ENCODE peak calls at places on chromosomes 11 and 22, in five cellular contexts. One of them, this sample, is unnamed.

GRCh38 chr11:102293873-102294601 is 23.2 kb upstream of the BIRC3 start:
- DNase-seq in PC-3: peak; percentile 80
- DNase-seq in thoracic aorta: no peak
- DNase-seq in A549: peak; percentile 71
- DNase-seq in uterus: no peak
- DNase-seq in this sample: peak; percentile 68

GRCh38 chr22:27726726-27727449 is 74.7 kb downstream of the MN1 start:
- DNase-seq in PC-3: peak; percentile 44
- DNase-seq in thoracic aorta: no peak
- DNase-seq in A549: peak; percentile 77
- DNase-seq in uterus: peak; percentile 53
- DNase-seq in this sample: peak; percentile 88

GRCh38 chr11:78253797-78254196 is 65.1 kb downstream of the USP35 start:
- DNase-seq in PC-3: peak; percentile 63
- DNase-seq in thoracic aorta: no peak
- DNase-seq in A549: no peak
- DNase-seq in uterus: no peak
- DNase-seq in this sample: no peak

GRCh38 chr22:20494978-20495860 is at the start of gene KLHL22:
- DNase-seq in PC-3: peak; percentile 30
- DNase-seq in thoracic aorta: no peak
- DNase-seq in A549: no peak
- DNase-seq in uterus: no peak
- DNase-seq in this sample: peak; percentile 45

GRCh38 chr11:126992804-126993111 is 7.8 kb downstream of the KIRREL3 start:
- DNase-seq in PC-3: peak; percentile 17
- DNase-seq in thoracic aorta: no peak
- DNase-seq in A549: peak; percentile 29
- DNase-seq in uterus: no peak
- DNase-seq in this sample: no peak

GRCh38 chr22:23847310-23847920 is 8.6 kb upstream of the DERL3 start:
- DNase-seq in PC-3: no peak
- DNase-seq in thoracic aorta: no peak
- DNase-seq in A549: no peak
- DNase-seq in uterus: no peak
- DNase-seq in this sample: no peak

GRCh38 chr11:118152552-118153471 is at the start of gene SCN4B:
- DNase-seq in PC-3: peak; percentile 62
- DNase-seq in thoracic aorta: no peak
- DNase-seq in A549: peak; percentile 18
- DNase-seq in uterus: peak; percentile 63
- DNase-seq in this sample: peak; percentile 85

GRCh38 chr22:44455151-44455962 is 42.7 kb downstream of the RTL6 start:
- DNase-seq in PC-3: peak; percentile 42
- DNase-seq in thoracic aorta: no peak
- DNase-seq in A549: no peak
- DNase-seq in uterus: no peak
- DNase-seq in this sample: no peak

GRCh38 chr22:47612136-47612910 is 849.9 kb downstream of the TBC1D22A start:
- DNase-seq in PC-3: no peak
- DNase-seq in thoracic aorta: no peak
- DNase-seq in A549: no peak
- DNase-seq in uterus: no peak
- DNase-seq in this sample: no peak

GRCh38 chr11:106217456-106217855 is 140.0 kb downstream of the AASDHPPT start:
- DNase-seq in PC-3: no peak
- DNase-seq in thoracic aorta: no peak
- DNase-seq in A549: no peak
- DNase-seq in uterus: no peak
- DNase-seq in this sample: no peak

GRCh38 chr22:43826142-43827093 is 14.3 kb upstream of the EFCAB6 start:
- DNase-seq in PC-3: peak; percentile 62
- DNase-seq in thoracic aorta: no peak
- DNase-seq in A549: peak; percentile 46
- DNase-seq in uterus: no peak
- DNase-seq in this sample: peak; percentile 52

GRCh38 chr11:8030526-8031247 is 43.5 kb downstream of the EIF3F start:
- DNase-seq in PC-3: no peak
- DNase-seq in thoracic aorta: no peak
- DNase-seq in A549: no peak
- DNase-seq in uterus: no peak
- DNase-seq in this sample: no peak

GRCh38 chr22:43199541-43199940 is 12.6 kb upstream of the TTLL12 start:
- DNase-seq in PC-3: no peak
- DNase-seq in thoracic aorta: no peak
- DNase-seq in A549: no peak
- DNase-seq in uterus: no peak
- DNase-seq in this sample: no peak

GRCh38 chr11:69832561-69833413 is 13.6 kb upstream of the FGF3 start:
- DNase-seq in PC-3: no peak
- DNase-seq in thoracic aorta: no peak
- DNase-seq in A549: no peak
- DNase-seq in uterus: no peak
- DNase-seq in this sample: no peak

GRCh38 chr11:60498853-60499252 is 6.3 kb downstream of the MS4A12 start:
- DNase-seq in PC-3: no peak
- DNase-seq in thoracic aorta: no peak
- DNase-seq in A549: no peak
- DNase-seq in uterus: no peak
- DNase-seq in this sample: no peak

GRCh38 chr22:27483095-27483798 is 318.3 kb downstream of the MN1 start:
- DNase-seq in PC-3: peak; percentile 49
- DNase-seq in thoracic aorta: no peak
- DNase-seq in A549: no peak
- DNase-seq in uterus: no peak
- DNase-seq in this sample: peak; percentile 18

GRCh38 chr22:28956506-28956905 is 73.1 kb downstream of the ZNRF3 start:
- DNase-seq in PC-3: no peak
- DNase-seq in thoracic aorta: no peak
- DNase-seq in A549: no peak
- DNase-seq in uterus: no peak
- DNase-seq in this sample: no peak

GRCh38 chr11:91407842-91408241 is 816.8 kb upstream of the FAT3 start:
- DNase-seq in PC-3: no peak
- DNase-seq in thoracic aorta: no peak
- DNase-seq in A549: no peak
- DNase-seq in uterus: no peak
- DNase-seq in this sample: no peak

GRCh38 chr11:91406009-91406408 is 818.6 kb upstream of the FAT3 start:
- DNase-seq in PC-3: no peak
- DNase-seq in thoracic aorta: no peak
- DNase-seq in A549: no peak
- DNase-seq in uterus: no peak
- DNase-seq in this sample: no peak

DNA sequence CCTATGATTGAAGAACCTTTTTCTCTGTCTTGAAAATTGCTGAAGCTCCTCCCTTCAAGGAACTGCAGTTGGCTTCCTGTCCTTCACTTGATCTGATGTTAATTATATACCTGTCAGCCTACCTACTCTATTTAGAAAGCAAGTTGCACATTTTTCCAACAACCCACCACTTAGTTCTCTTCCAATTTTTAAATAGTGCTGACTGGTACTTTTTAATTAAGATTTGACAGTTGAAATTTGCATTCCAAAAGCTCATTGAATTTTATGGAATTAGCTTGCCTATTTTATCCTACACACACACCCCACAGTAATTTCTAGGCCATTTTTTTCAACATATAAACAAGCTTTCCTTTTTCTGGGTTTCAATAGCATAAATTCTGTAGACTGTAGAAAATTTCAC is 820.3 kb upstream of the FAT3 start:
- DNase-seq in PC-3: no peak
- DNase-seq in thoracic aorta: no peak
- DNase-seq in A549: no peak
- DNase-seq in uterus: no peak
- DNase-seq in this sample: no peak
- H3K4me1 ChIP-seq in PC-3: no peaks in the 10 kb centered on the region
- H3K4me1 ChIP-seq in thoracic aorta: no peaks in the 10 kb centered on the region
- H3K4me1 ChIP-seq in A549: no peaks in the 10 kb centered on the region
- H3K4me1 ChIP-seq in uterus: no peaks in the 10 kb centered on the region
- H3K4me1 ChIP-seq in this sample: no peaks in the 10 kb centered on the region

GRCh38 chr11:12410006-12410728 is 32.8 kb downstream of the PARVA start:
- DNase-seq in PC-3: peak; percentile 30
- DNase-seq in thoracic aorta: no peak
- DNase-seq in A549: peak; percentile 37
- DNase-seq in uterus: peak; percentile 52
- DNase-seq in this sample: peak; percentile 69
- TF ChIP-seq CTCF in PC-3: peak; percentile 47
- TF ChIP-seq CTCF in thoracic aorta: no peak
- TF ChIP-seq CTCF in A549: peak; percentile 40
- TF ChIP-seq CTCF in uterus: no peak
- TF ChIP-seq CTCF in this sample: peak; percentile 41

DNA sequence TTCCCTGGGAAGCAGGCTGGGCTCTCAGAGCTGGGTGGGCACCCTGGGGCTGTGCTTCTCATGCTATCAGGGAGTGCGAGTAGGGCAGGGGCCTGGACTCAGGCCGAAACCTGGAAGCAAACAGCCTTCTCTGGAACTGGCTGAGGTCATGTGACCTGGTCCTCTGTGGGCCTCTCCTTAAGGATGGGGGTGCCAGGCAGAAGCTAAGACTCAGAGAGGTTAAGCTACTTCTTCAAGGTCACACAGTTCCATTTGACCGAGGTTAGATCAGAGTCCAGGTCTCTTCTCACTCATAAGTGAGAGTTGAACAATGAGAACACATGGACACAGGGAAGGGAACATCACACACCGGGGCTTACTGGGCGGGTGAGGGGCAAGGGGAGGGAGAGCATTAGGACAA is 7.4 kb downstream of the FADS3 start:
- DNase-seq in PC-3: no peak
- DNase-seq in thoracic aorta: no peak
- DNase-seq in A549: no peak
- DNase-seq in uterus: no peak
- DNase-seq in this sample: no peak
- H3K4me1 ChIP-seq in PC-3: no peaks in the 10 kb centered on the region
- H3K4me1 ChIP-seq in thoracic aorta: peaks cover 81% of the 10 kb centered on the region
- H3K4me1 ChIP-seq in A549: peaks cover 23% of the 10 kb centered on the region
- H3K4me1 ChIP-seq in uterus: no peaks in the 10 kb centered on the region
- H3K4me1 ChIP-seq in this sample: peaks cover 10% of the 10 kb centered on the region

GRCh38 chr11:45264839-45265515 is 21.2 kb downstream of the SYT13 start:
- DNase-seq in PC-3: peak; percentile 82
- DNase-seq in thoracic aorta: no peak
- DNase-seq in A549: peak; percentile 88
- DNase-seq in uterus: no peak
- DNase-seq in this sample: peak; percentile 34

GRCh38 chr11:45267660-45268340 is 18.3 kb downstream of the SYT13 start:
- DNase-seq in PC-3: peak; percentile 23
- DNase-seq in thoracic aorta: no peak
- DNase-seq in A549: peak; percentile 71
- DNase-seq in uterus: no peak
- DNase-seq in this sample: no peak

GRCh38 chr11:45269678-45270077 is 16.5 kb downstream of the SYT13 start:
- DNase-seq in PC-3: no peak
- DNase-seq in thoracic aorta: no peak
- DNase-seq in A549: no peak
- DNase-seq in uterus: no peak
- DNase-seq in this sample: no peak

GRCh38 chr11:45265963-45266692 is 20.0 kb downstream of the SYT13 start:
- DNase-seq in PC-3: no peak
- DNase-seq in thoracic aorta: no peak
- DNase-seq in A549: no peak
- DNase-seq in uterus: no peak
- DNase-seq in this sample: no peak

DNA sequence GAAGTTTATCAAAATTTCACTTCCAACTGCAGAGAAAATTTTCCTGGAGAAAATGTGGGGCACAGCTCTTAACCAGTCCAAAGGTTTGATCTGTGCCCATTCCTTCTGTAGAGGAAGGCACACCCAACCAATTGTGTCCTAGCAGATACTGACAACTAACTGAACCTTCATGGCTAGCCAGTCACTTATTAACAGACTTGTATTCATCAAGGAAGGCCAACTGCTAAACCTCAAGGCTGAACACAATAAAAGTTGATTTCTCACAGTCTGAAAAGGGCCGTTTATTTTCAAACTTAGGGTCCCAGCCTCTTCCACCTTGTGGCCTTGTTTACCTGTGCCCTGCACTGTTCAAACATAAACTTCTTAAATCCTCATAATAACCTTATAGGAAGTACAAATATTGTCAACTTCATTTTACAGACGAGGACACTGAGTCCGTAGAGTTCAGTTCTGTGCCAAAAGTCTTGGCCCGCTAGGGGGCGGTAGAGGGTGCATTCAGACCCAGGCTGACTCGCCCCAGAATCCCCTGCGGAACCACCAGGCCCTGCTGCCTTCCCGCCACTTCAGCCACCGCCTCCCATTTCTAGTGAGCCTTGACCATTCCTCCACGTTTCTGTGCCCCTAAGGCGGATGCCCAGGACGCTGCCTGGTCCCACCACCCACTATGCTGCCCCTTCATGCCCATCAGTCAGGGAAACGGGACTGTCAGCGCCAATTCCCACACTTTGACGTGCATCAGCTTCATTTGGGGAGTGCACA is 19.3 kb downstream of the SYT13 start:
- DNase-seq in PC-3: no peak
- DNase-seq in thoracic aorta: no peak
- DNase-seq in A549: peak; percentile 38
- DNase-seq in uterus: no peak
- DNase-seq in this sample: peak; percentile 66
- TF ChIP-seq CTCF in PC-3: peak; percentile 55
- TF ChIP-seq CTCF in thoracic aorta: no peak
- TF ChIP-seq CTCF in A549: peak; percentile 50
- TF ChIP-seq CTCF in uterus: no peak
- TF ChIP-seq CTCF in this sample: peak; percentile 95

DNA sequence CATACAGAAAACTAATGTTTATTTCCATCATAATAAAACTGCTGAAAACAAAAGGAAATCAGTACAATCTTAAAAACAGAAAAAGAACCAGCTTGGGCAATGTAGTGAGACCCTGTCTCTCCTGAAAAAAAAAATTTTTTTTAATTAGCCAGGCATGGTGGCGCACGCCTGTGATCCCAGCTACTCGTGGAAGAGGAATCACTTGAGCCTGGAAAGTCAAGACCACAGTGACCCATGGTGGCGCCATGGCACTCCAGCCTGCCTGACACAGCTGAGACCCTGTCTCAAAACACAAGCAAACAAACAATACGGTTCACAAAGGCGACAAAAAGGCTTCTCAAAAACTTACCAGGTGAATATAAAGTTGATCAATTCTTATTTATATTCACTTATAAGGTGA is 289.7 kb downstream of the BRD1 start:
- DNase-seq in PC-3: no peak
- DNase-seq in thoracic aorta: no peak
- DNase-seq in A549: no peak
- DNase-seq in uterus: no peak
- DNase-seq in this sample: no peak
- H3K4me1 ChIP-seq in PC-3: no peaks in the 10 kb centered on the region
- H3K4me1 ChIP-seq in thoracic aorta: no peaks in the 10 kb centered on the region
- H3K4me1 ChIP-seq in A549: no peaks in the 10 kb centered on the region
- H3K4me1 ChIP-seq in uterus: no peaks in the 10 kb centered on the region
- H3K4me1 ChIP-seq in this sample: no peaks in the 10 kb centered on the region

GRCh38 chr11:44120169-44120568 is 24.7 kb downstream of the EXT2 start:
- DNase-seq in PC-3: peak; percentile 39
- DNase-seq in thoracic aorta: no peak
- DNase-seq in A549: peak; percentile 39
- DNase-seq in uterus: no peak
- DNase-seq in this sample: no peak
- TF ChIP-seq CTCF in PC-3: peak; percentile 60
- TF ChIP-seq CTCF in thoracic aorta: peak; percentile 35
- TF ChIP-seq CTCF in A549: no peak
- TF ChIP-seq CTCF in uterus: no peak
- TF ChIP-seq CTCF in this sample: peak; percentile 65

This sample was measured in A673.